ENCODE peak calls at places on chromosomes 2 and 18, in five cellular contexts. J is GM12878, H is upper lobe of right lung, T is mammary epithelial cell, Z is prostate gland. F is an unnamed sample.
A peak's percentile ranks its signal among the peaks of the same experiment; 100 is the strongest.

GRCh38 chr2:182867411-182868048 is 1.1 kb upstream of the FRZB start:
- DNase-seq in J (no peak), H (no peak), Z (no peak), T (no peak), F (no peak)

GRCh38 chr18:24514439-24514838 is 54.0 kb downstream of the HRH4 start:
- DNase-seq in T (peak; percentile 81), Z (no peak), H (no peak), J (no peak), F (no peak)

GRCh38 chr18:55086931-55087330 is 127.7 kb upstream of the CCDC68 start:
- DNase-seq in Z (no peak), T (no peak), H (no peak), J (no peak), F (no peak)

GRCh38 chr18:33755918-33756590 is 178.0 kb downstream of the ASXL3 start:
- DNase-seq in T (peak; percentile 79), H (no peak), J (no peak), Z (no peak), F (no peak)

GRCh38 chr2:225889452-225889851 is 489.9 kb downstream of the NYAP2 start:
- DNase-seq in Z (peak; percentile 13), T (peak; percentile 73), J (no peak), H (no peak), F (no peak)

GRCh38 chr2:6924101-6924917 is 7.1 kb downstream of the RNF144A start:
- DNase-seq in T (no peak), J (no peak), Z (no peak), H (no peak), F (no peak)

GRCh38 chr2:71492112-71492511 is 38.8 kb downstream of the DYSF start:
- DNase-seq in Z (no peak), T (no peak), J (no peak), H (peak; percentile 47), F (no peak)

GRCh38 chr2:67970542-67970941 is 92.3 kb downstream of the C1D start:
- DNase-seq in H (no peak), J (no peak), Z (no peak), T (no peak), F (no peak)

GRCh38 chr2:101188683-101189405 is 37.7 kb upstream of the TBC1D8 start:
- DNase-seq in H (no peak), J (no peak), Z (no peak), T (no peak), F (no peak)

GRCh38 chr2:111932841-111933291 is 34.5 kb downstream of the MERTK start:
- DNase-seq in J (no peak), H (no peak), Z (no peak), T (no peak), F (no peak)

GRCh38 chr18:55047546-55047945 is 88.3 kb upstream of the CCDC68 start:
- DNase-seq in H (no peak), T (no peak), Z (no peak), J (no peak), F (no peak)

GRCh38 chr2:45083175-45083574 is 73.9 kb upstream of the SIX2 start:
- DNase-seq in H (no peak), J (no peak), Z (no peak), T (no peak), F (no peak)

GRCh38 chr2:197296861-197297260 is 13.7 kb downstream of the ANKRD44 start:
- DNase-seq in H (no peak), T (no peak), J (no peak), Z (no peak), F (peak; percentile 42)

GRCh38 chr18:8627107-8627472 is 17.9 kb downstream of the RAB12 start:
- DNase-seq in H (no peak), Z (no peak), T (no peak), J (no peak), F (no peak)

GRCh38 chr2:64913357-64913869 is 75.8 kb upstream of the SLC1A4 start:
- DNase-seq in T (no peak), H (no peak), Z (no peak), J (no peak), F (no peak)

GRCh38 chr2:78940998-78941397 is 84.5 kb upstream of the REG3G start:
- DNase-seq in H (no peak), T (no peak), J (no peak), Z (no peak), F (no peak)

GRCh38 chr18:23650963-23651927 is 11.5 kb downstream of the ANKRD29 start:
- DNase-seq in T (peak; percentile 81), Z (peak; percentile 8), J (no peak), H (no peak), F (no peak)

DNA sequence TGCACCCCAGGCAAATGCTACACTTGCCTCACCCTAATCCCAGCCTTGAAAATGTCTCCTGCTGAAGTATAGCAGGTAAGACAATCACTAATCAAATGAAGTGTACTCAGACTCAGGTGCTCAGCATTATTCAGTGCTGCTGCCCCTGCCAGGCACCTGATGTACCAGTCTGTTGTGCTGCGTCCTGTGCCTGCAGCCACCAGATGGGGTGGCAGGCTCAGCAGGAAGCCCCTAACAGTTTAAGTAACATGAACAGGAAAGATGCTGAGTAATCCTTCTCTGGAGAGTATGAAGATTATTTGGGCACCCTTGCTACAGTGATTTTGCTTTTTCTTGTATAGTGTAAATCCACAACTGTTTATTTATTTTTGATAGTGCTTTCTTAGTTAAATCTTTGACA is 69.1 kb downstream of the TACR1 start:
- DNase-seq in T (no peak), J (no peak), Z (no peak), H (no peak), F (no peak)
- TF ChIP-seq CTCF in T (no peak), J (peak; percentile 24), Z (no peak), H (peak; percentile 33), F (peak; percentile 23)

DNA sequence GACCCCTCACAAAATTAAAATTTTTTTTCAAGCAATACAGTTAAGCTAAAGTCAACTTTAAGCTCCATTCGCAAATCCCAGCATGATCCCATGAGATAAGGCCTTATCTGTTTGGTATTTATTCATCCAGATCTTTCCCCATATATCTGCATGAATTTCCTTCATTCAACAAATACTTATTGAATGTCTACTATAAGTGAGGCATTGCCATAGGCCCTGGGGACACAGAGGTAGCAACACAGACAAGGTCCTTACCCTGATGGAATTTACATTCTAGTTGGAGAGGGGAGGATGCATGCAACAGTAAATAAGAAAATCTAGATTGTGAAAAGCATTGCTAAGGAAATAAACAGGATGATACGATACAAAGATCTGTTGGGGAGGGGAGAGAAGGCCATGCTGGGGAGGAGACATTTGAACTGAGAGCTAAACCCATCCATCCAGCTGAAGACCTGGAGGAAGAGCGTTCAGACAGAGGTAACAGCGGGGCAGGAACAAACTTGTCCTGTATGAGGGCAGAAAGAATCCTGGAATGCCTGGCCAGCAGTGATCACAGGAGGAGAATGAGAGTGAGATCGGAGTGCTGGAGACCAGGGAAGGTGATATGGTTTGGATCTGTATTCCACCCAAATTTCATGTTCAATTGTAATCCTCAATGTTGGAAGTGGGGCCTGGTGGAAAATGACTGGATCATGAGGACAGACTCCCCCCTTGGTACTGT is 71.6 kb downstream of the SDC1 start:
- DNase-seq in H (no peak), T (peak; percentile 59), Z (peak; percentile 46), J (no peak), F (no peak)
- H3K4me3 ChIP-seq in H (no peak overlapping the region), T (no peak overlapping the region), Z (no peak overlapping the region), J (no peak overlapping the region), F (no peak overlapping the region)

GRCh38 chr2:205930209-205930608 is 155.8 kb downstream of the INO80D start:
- DNase-seq in T (no peak), Z (no peak), H (no peak), J (no peak), F (no peak)

GRCh38 chr2:205936446-205936845 is 149.5 kb downstream of the INO80D start:
- DNase-seq in J (no peak), Z (no peak), H (no peak), T (no peak), F (no peak)

GRCh38 chr2:205931388-205931787 is 154.6 kb downstream of the INO80D start:
- DNase-seq in T (no peak), H (no peak), J (no peak), Z (no peak), F (no peak)

GRCh38 chr2:205937193-205937592 is 148.8 kb downstream of the INO80D start:
- DNase-seq in H (no peak), J (no peak), T (no peak), Z (no peak), F (no peak)

GRCh38 chr2:205934443-205934842 is 151.5 kb downstream of the INO80D start:
- DNase-seq in J (no peak), T (no peak), Z (no peak), H (no peak), F (no peak)
- TF ChIP-seq CTCF in J (peak; percentile 18), T (peak; percentile 25), Z (no peak), H (peak; percentile 18), F (no peak)

GRCh38 chr2:233418052-233418760 is 63.9 kb downstream of the DGKD start:
- DNase-seq in J (no peak), Z (no peak), H (no peak), T (no peak), F (no peak)
- H3K4me3 ChIP-seq in J (peak overlapping the region; percentile 74), Z (no peak overlapping the region), H (no peak overlapping the region), T (no peak overlapping the region), F (peak overlapping the region; percentile 64)

DNA sequence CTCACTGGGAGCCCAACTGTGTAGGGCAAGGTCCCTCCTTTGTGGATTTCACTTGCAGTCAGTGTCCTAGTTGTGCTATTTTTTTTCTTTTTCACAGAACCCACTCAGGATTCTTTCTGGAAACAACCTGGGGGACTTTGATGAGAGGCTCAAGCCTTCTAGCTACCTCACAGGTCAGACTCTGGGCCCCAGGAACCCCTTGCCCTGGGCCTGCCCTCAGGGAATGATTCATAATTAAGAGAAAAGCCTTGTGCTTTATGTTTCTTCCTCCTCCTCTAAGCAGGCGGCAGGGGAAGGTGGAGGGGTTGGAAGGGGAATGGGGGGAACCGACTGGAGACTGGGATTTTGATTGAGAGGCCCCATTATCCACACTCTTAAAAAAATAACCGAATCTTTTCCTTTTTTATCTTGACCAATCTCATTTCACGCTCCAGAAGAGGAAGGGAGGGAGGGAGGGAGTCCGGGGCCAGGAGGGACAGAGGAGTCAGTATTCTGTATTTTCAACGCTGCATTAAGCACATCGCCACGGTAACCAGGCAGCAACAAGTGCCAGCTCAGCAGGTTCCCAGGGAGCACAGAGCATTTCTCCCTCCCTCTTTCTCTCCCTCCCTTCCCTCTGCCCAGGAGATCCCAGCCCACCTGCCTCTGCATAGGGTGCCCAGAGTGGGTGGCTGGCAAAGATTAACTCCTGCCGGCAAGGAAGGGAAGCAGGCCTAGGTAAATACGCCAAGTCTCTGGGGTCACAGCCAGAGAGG is 51.9 kb downstream of the PSD4 start:
- DNase-seq in H (no peak), J (no peak), Z (no peak), T (no peak), F (no peak)
- TF ChIP-seq CTCF in H (no peak), J (no peak), Z (no peak), T (no peak), F (no peak)

GRCh38 chr2:177243476-177243875 is 21.1 kb downstream of the NFE2L2 start:
- DNase-seq in T (no peak), H (no peak), J (no peak), Z (no peak), F (no peak)

GRCh38 chr2:177244244-177244771 is 20.2 kb downstream of the NFE2L2 start:
- DNase-seq in H (no peak), J (no peak), T (no peak), Z (no peak), F (no peak)

GRCh38 chr2:177241771-177242135 is 22.8 kb downstream of the NFE2L2 start:
- DNase-seq in T (no peak), Z (no peak), J (no peak), H (no peak), F (no peak)

GRCh38 chr2:177242136-177242987 is 22.2 kb downstream of the NFE2L2 start:
- DNase-seq in T (peak; percentile 78), H (no peak), J (no peak), Z (peak; percentile 70), F (no peak)

GRCh38 chr2:177243073-177243472 is 21.5 kb downstream of the NFE2L2 start:
- DNase-seq in Z (no peak), T (no peak), J (no peak), H (no peak), F (no peak)
- H3K4me3 ChIP-seq in Z (no peak overlapping the region), T (no peak overlapping the region), J (no peak overlapping the region), H (peak overlapping the region; percentile 15), F (no peak overlapping the region)